ENCODE peak calls at places on chromosomes 7 and 10, in four cellular contexts. G is fibroblast of mammary gland; P is stimulated activated naive CD8-positive, alpha-beta T cell treated with anti-CD3 and anti-CD28 coated beads, Interleukin-15, Interleukin-2, amounts not matched to agents 100 U/mL and 50 U/mL, for 24 hours; N is activated T-cell treated with anti-CD3 and anti-CD28 coated beads, Interleukin-2, amount 50 U/mL, for 72 hours. V is an unnamed sample.

GRCh38 chr7:74653686-74654181 is 3.8 kb upstream of the GTF2I start:
- DNase-seq in G (no peak), P (no peak), N (no peak), V (no peak)

GRCh38 chr7:158318511-158318913 is 269.1 kb downstream of the PTPRN2 start:
- DNase-seq in G (no peak), P (no peak), N (no peak), V (no peak)

GRCh38 chr10:123331438-123331837 is 177.2 kb downstream of the BUB3 start:
- DNase-seq in G (peak; percentile 29), P (no peak), N (no peak), V (no peak)

GRCh38 chr10:33723181-33723580 is 388.7 kb upstream of the NRP1 start:
- DNase-seq in G (no peak), P (no peak), N (no peak), V (no peak)

GRCh38 chr7:151876112-151876898 is 610 bp downstream of the PRKAG2 start:
- DNase-seq in G (peak; percentile 5), P (peak; percentile 75), N (peak; percentile 74), V (peak; percentile 55)

GRCh38 chr7:1125603-1125969 is 34.4 kb downstream of the ZFAND2A start:
- DNase-seq in G (no peak), P (no peak), N (no peak), V (no peak)

GRCh38 chr7:44284216-44284615 is 41.2 kb downstream of the CAMK2B start:
- DNase-seq in G (no peak), P (no peak), N (no peak), V (no peak)

GRCh38 chr7:38367301-38367700 is 93.9 kb upstream of the TARP start:
- DNase-seq in G (peak; percentile 21), P (no peak), N (peak; percentile 40), V (no peak)

GRCh38 chr10:102868976-102869289 is 337 bp upstream of the AS3MT start:
- DNase-seq in G (no peak), P (no peak), N (no peak), V (no peak)

GRCh38 chr10:14507156-14507555 is 176.4 kb upstream of the FRMD4A start:
- DNase-seq in G (no peak), P (no peak), N (peak; percentile 48), V (peak; percentile 30)

GRCh38 chr7:127782550-127783266 is 130.7 kb downstream of the SND1 start:
- DNase-seq in G (peak; percentile 25), P (no peak), N (no peak), V (no peak)

GRCh38 chr7:57165285-57165899 is 33.2 kb upstream of the ZNF479 start:
- DNase-seq in G (no peak), P (no peak), N (no peak), V (no peak)

GRCh38 chr10:101018118-101018599 is 12.8 kb downstream of the PDZD7 start:
- DNase-seq in G (no peak), P (no peak), N (no peak), V (no peak)

GRCh38 chr10:43128958-43129706 is 9.1 kb upstream of the CSGALNACT2 start:
- DNase-seq in G (peak; percentile 96), P (no peak), N (peak; percentile 65), V (no peak)

GRCh38 chr7:480531-481218 is 39.0 kb downstream of the PDGFA start:
- DNase-seq in G (no peak), P (no peak), N (no peak), V (no peak)

GRCh38 chr10:38072552-38072951 is 21.6 kb upstream of the ZNF37A start:
- DNase-seq in G (no peak), P (no peak), N (no peak), V (no peak)

GRCh38 chr10:52635651-52636050 is 136.9 kb downstream of the MBL2 start:
- DNase-seq in G (no peak), P (no peak), N (no peak), V (no peak)

GRCh38 chr7:13851756-13852155 is 137.7 kb downstream of the ETV1 start:
- DNase-seq in G (peak; percentile 61), P (no peak), N (no peak), V (no peak)

GRCh38 chr7:1842321-1843221 is 172.5 kb downstream of the ELFN1 start:
- DNase-seq in G (no peak), P (no peak), N (no peak), V (no peak)

GRCh38 chr10:4399571-4399970 is 426.4 kb upstream of the AKR1E2 start:
- DNase-seq in G (no peak), P (no peak), N (no peak), V (no peak)

GRCh38 chr7:129494041-129494440 is 8.3 kb upstream of the SMKR1 start:
- DNase-seq in G (peak; percentile 94), P (no peak), N (peak; percentile 29), V (no peak)